ENCODE peak calls at places on chromosomes 13 and 19, in nine cellular contexts. E is CD4-positive, CD25-positive, alpha-beta regulatory T cell; H is activated naive CD4-positive, alpha-beta T cell treated with anti-CD3 and anti-CD28 coated beads, Interleukin-2, amount 50 U/mL, for 72 hours; S is upper lobe of left lung; B is foreskin keratinocyte; W is body of pancreas; K is right cardiac atrium; P is Right ventricle myocardium inferior; L is HepG2. U is an unnamed sample.

GRCh38 chr13:114099918-114100445 is 32.4 kb downstream of the RASA3 start:
- ATAC-seq in E (peak; percentile 11), H (no peak), S (no peak), B (peak; percentile 58), W (peak; percentile 36), K (no peak), P (no peak), L (peak; percentile 46), U (peak; percentile 18)

GRCh38 chr19:1469936-1470863 is 8.8 kb downstream of the C19orf25 start:
- ATAC-seq in E (peak; percentile 73), H (peak; percentile 43), S (no peak), B (peak; percentile 7), W (peak; percentile 14), K (peak; percentile 20), P (peak; percentile 39), L (peak; percentile 40), U (peak; percentile 74)

GRCh38 chr13:31890946-31891345 is 140.6 kb upstream of the FRY start:
- ATAC-seq in E (no peak), H (no peak), S (peak; percentile 63), B (no peak), W (no peak), K (peak; percentile 67), P (peak; percentile 67), L (no peak), U (no peak)

GRCh38 chr13:97113231-97114001 is 108.7 kb upstream of the MBNL2 start:
- ATAC-seq in E (no peak), H (no peak), S (peak; percentile 19), B (no peak), W (no peak), K (no peak), P (no peak), L (no peak), U (no peak)

GRCh38 chr13:99237981-99238662 is 20.1 kb downstream of the GPR18 start:
- ATAC-seq in E (peak; percentile 83), H (peak; percentile 99), S (no peak), B (no peak), W (no peak), K (no peak), P (no peak), L (no peak), U (peak; percentile 70)

GRCh38 chr19:52138614-52139290 is 986 bp downstream of the ZNF616 start:
- ATAC-seq in E (no peak), H (peak; percentile 15), S (no peak), B (no peak), W (no peak), K (no peak), P (no peak), L (peak; percentile 62), U (no peak)

GRCh38 chr19:13024958-13025653 is 29.8 kb downstream of the NFIX start:
- ATAC-seq in E (no peak), H (no peak), S (no peak), B (peak; percentile 20), W (no peak), K (no peak), P (no peak), L (no peak), U (no peak)

GRCh38 chr13:40910324-40911050 is 108.6 kb downstream of the ELF1 start:
- ATAC-seq in E (no peak), H (peak; percentile 93), S (no peak), B (peak; percentile 62), W (peak; percentile 71), K (peak; percentile 47), P (peak; percentile 31), L (no peak), U (no peak)

GRCh38 chr13:39410089-39410901 is 192.7 kb downstream of the LHFPL6 start:
- ATAC-seq in E (no peak), H (no peak), S (no peak), B (no peak), W (no peak), K (peak; percentile 70), P (peak; percentile 59), L (no peak), U (no peak)

GRCh38 chr13:39765801-39766463 is 110.5 kb downstream of the COG6 start:
- ATAC-seq in E (no peak), H (peak; percentile 64), S (peak; percentile 75), B (peak; percentile 54), W (peak; percentile 59), K (peak; percentile 94), P (peak; percentile 81), L (no peak), U (peak; percentile 54)

GRCh38 chr19:2477732-2478191 is 1.8 kb downstream of the GADD45B start:
- ATAC-seq in E (no peak), H (no peak), S (no peak), B (no peak), W (no peak), K (no peak), P (no peak), L (no peak), U (no peak)

GRCh38 chr19:47274891-47275865 is 493 bp downstream of the INAFM1 start:
- ATAC-seq in E (peak; percentile 14), H (peak; percentile 7), S (no peak), B (peak; percentile 2), W (no peak), K (peak; percentile 1), P (no peak), L (no peak), U (peak; percentile 46)

GRCh38 chr13:96091164-96091931 is 1.4 kb downstream of the HS6ST3 start:
- ATAC-seq in E (no peak), H (no peak), S (no peak), B (peak; percentile 26), W (peak; percentile 14), K (peak; percentile 46), P (peak; percentile 58), L (peak; percentile 60), U (no peak)

GRCh38 chr19:10887616-10888367 is 16.4 kb downstream of the CARM1 start:
- ATAC-seq in E (peak; percentile 18), H (no peak), S (no peak), B (peak; percentile 14), W (no peak), K (no peak), P (no peak), L (no peak), U (no peak)

GRCh38 chr19:7614859-7615741 is 14.2 kb downstream of the XAB2 start:
- ATAC-seq in E (no peak), H (no peak), S (no peak), B (no peak), W (no peak), K (no peak), P (no peak), L (no peak), U (no peak)

GRCh38 chr19:2716275-2716650 is 4.9 kb downstream of the DIRAS1 start:
- ATAC-seq in E (no peak), H (no peak), S (no peak), B (no peak), W (no peak), K (no peak), P (no peak), L (no peak), U (peak; percentile 40)

GRCh38 chr13:94464771-94465170 is 14.7 kb downstream of the DCT start:
- ATAC-seq in E (no peak), H (peak; percentile 28), S (peak; percentile 35), B (no peak), W (no peak), K (no peak), P (no peak), L (no peak), U (no peak)

GRCh38 chr19:2050349-2050990 is 574 bp downstream of the MKNK2 start:
- ATAC-seq in E (no peak), H (peak; percentile 43), S (no peak), B (no peak), W (peak; percentile 9), K (peak; percentile 4), P (no peak), L (peak; percentile 11), U (peak; percentile 43)

GRCh38 chr13:46313441-46314257 is 73.4 kb downstream of the RUBCNL start:
- ATAC-seq in E (no peak), H (no peak), S (no peak), B (no peak), W (no peak), K (no peak), P (no peak), L (no peak), U (no peak)